ENCODE peak calls at places on chromosome 16, in nine cellular contexts. One of them, this sample, is unnamed. For H3K27me3, the result is how much of the 10 kb centered on the place peaks cover.

GRCh38 chr16:72203401-72203800 is 31.4 kb upstream of the PMFBP1 start:
- DNase-seq in Peyer's patch: no peak
- DNase-seq in ovary: no peak
- DNase-seq in CD8-positive, alpha-beta T cell: no peak
- DNase-seq in pancreas: peak
- DNase-seq in dorsolateral prefrontal cortex: no peak
- DNase-seq in tibial artery: peak
- DNase-seq in stomach: no peak
- DNase-seq in A673: peak
- DNase-seq in this sample: no peak

GRCh38 chr16:6674071-6674470 is 658.6 kb upstream of the RBFOX1 start:
- DNase-seq in stomach: no peak
- DNase-seq in dorsolateral prefrontal cortex: no peak
- DNase-seq in CD8-positive, alpha-beta T cell: no peak
- DNase-seq in tibial artery: no peak
- DNase-seq in A673: no peak
- DNase-seq in ovary: no peak
- DNase-seq in pancreas: no peak
- DNase-seq in Peyer's patch: no peak
- DNase-seq in this sample: no peak

GRCh38 chr16:23380501-23380951 is 72.5 kb downstream of the COG7 start:
- DNase-seq in Peyer's patch: no peak
- DNase-seq in dorsolateral prefrontal cortex: no peak
- DNase-seq in pancreas: no peak
- DNase-seq in stomach: no peak
- DNase-seq in tibial artery: no peak
- DNase-seq in ovary: no peak
- DNase-seq in A673: no peak
- DNase-seq in CD8-positive, alpha-beta T cell: no peak
- DNase-seq in this sample: no peak

GRCh38 chr16:4936181-4936990 is 562 bp downstream of the PPL start:
- DNase-seq in dorsolateral prefrontal cortex: no peak
- DNase-seq in pancreas: peak
- DNase-seq in ovary: peak
- DNase-seq in CD8-positive, alpha-beta T cell: no peak
- DNase-seq in A673: no peak
- DNase-seq in stomach: peak
- DNase-seq in Peyer's patch: peak
- DNase-seq in tibial artery: peak
- DNase-seq in this sample: no peak

GRCh38 chr16:81035975-81036750 is 521 bp downstream of the ATMIN start:
- DNase-seq in CD8-positive, alpha-beta T cell: peak
- DNase-seq in stomach: peak
- DNase-seq in A673: peak
- DNase-seq in ovary: peak
- DNase-seq in Peyer's patch: no peak
- DNase-seq in tibial artery: peak
- DNase-seq in pancreas: peak
- DNase-seq in dorsolateral prefrontal cortex: peak
- DNase-seq in this sample: no peak

GRCh38 chr16:12262454-12263180 is 286.1 kb downstream of the SNX29 start:
- DNase-seq in ovary: no peak
- DNase-seq in stomach: peak
- DNase-seq in tibial artery: no peak
- DNase-seq in pancreas: peak
- DNase-seq in Peyer's patch: peak
- DNase-seq in CD8-positive, alpha-beta T cell: no peak
- DNase-seq in dorsolateral prefrontal cortex: no peak
- DNase-seq in A673: no peak
- DNase-seq in this sample: peak

GRCh38 chr16:71883193-71883848 is 661 bp downstream of the ZNF821 start:
- DNase-seq in A673: peak
- DNase-seq in Peyer's patch: peak
- DNase-seq in dorsolateral prefrontal cortex: peak
- DNase-seq in tibial artery: peak
- DNase-seq in ovary: peak
- DNase-seq in pancreas: peak
- DNase-seq in CD8-positive, alpha-beta T cell: peak
- DNase-seq in stomach: no peak
- DNase-seq in this sample: no peak

GRCh38 chr16:85137323-85138072 is 25.2 kb upstream of the CIBAR2 start:
- DNase-seq in dorsolateral prefrontal cortex: peak
- DNase-seq in A673: no peak
- DNase-seq in ovary: peak
- DNase-seq in tibial artery: peak
- DNase-seq in stomach: peak
- DNase-seq in CD8-positive, alpha-beta T cell: no peak
- DNase-seq in Peyer's patch: peak
- DNase-seq in pancreas: peak
- DNase-seq in this sample: no peak

GRCh38 chr16:72084445-72084844 is 9.0 kb downstream of the TXNL4B start:
- DNase-seq in tibial artery: no peak
- DNase-seq in dorsolateral prefrontal cortex: no peak
- DNase-seq in CD8-positive, alpha-beta T cell: no peak
- DNase-seq in pancreas: no peak
- DNase-seq in A673: no peak
- DNase-seq in ovary: no peak
- DNase-seq in Peyer's patch: no peak
- DNase-seq in stomach: no peak
- DNase-seq in this sample: no peak

GRCh38 chr16:50670476-50670875 is 10.6 kb downstream of the SNX20 start:
- DNase-seq in A673: no peak
- DNase-seq in CD8-positive, alpha-beta T cell: no peak
- DNase-seq in pancreas: no peak
- DNase-seq in tibial artery: no peak
- DNase-seq in dorsolateral prefrontal cortex: no peak
- DNase-seq in Peyer's patch: no peak
- DNase-seq in ovary: no peak
- DNase-seq in stomach: no peak
- DNase-seq in this sample: no peak

GRCh38 chr16:85395207-85395912 is 217.8 kb upstream of the GSE1 start:
- DNase-seq in tibial artery: peak
- DNase-seq in stomach: peak
- DNase-seq in A673: peak
- DNase-seq in pancreas: peak
- DNase-seq in CD8-positive, alpha-beta T cell: no peak
- DNase-seq in dorsolateral prefrontal cortex: peak
- DNase-seq in ovary: peak
- DNase-seq in Peyer's patch: peak
- DNase-seq in this sample: peak

DNA sequence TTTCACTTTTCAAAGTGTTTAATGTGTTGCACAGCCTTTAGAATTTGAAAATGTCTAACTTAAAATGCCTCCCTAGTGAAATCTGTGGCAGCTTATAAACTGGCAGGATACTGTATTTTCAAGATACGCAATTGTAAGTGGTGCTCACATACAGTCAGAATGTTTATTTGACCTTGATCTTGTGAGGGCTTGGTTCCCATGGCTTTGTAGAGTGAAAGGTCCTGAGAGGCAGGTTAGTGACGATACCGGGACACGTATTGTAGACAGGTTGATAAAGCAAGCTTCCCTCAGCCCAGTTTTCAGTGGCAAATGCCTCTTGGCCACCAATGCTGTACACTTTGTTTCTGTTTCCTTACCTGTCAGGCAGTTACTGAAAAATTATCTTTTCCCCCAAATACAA is 426.6 kb downstream of the MAF start:
- DNase-seq in CD8-positive, alpha-beta T cell: no peak
- DNase-seq in A673: no peak
- DNase-seq in pancreas: no peak
- DNase-seq in tibial artery: no peak
- DNase-seq in ovary: no peak
- DNase-seq in Peyer's patch: no peak
- DNase-seq in stomach: no peak
- DNase-seq in dorsolateral prefrontal cortex: no peak
- DNase-seq in this sample: no peak
- H3K4me3 ChIP-seq in CD8-positive, alpha-beta T cell: no peak
- H3K4me3 ChIP-seq in A673: no peak
- H3K4me3 ChIP-seq in pancreas: no peak
- H3K4me3 ChIP-seq in tibial artery: no peak
- H3K4me3 ChIP-seq in ovary: no peak
- H3K4me3 ChIP-seq in Peyer's patch: no peak
- H3K4me3 ChIP-seq in stomach: no peak
- H3K4me3 ChIP-seq in dorsolateral prefrontal cortex: no peak
- H3K4me3 ChIP-seq in this sample: no peak

GRCh38 chr16:3532741-3533140 is 31.9 kb downstream of the CLUAP1 start:
- DNase-seq in CD8-positive, alpha-beta T cell: no peak
- DNase-seq in pancreas: no peak
- DNase-seq in ovary: no peak
- DNase-seq in Peyer's patch: no peak
- DNase-seq in dorsolateral prefrontal cortex: no peak
- DNase-seq in A673: no peak
- DNase-seq in stomach: no peak
- DNase-seq in tibial artery: no peak
- DNase-seq in this sample: no peak

GRCh38 chr16:3534126-3534525 is 33.3 kb downstream of the CLUAP1 start:
- DNase-seq in pancreas: no peak
- DNase-seq in stomach: no peak
- DNase-seq in dorsolateral prefrontal cortex: no peak
- DNase-seq in A673: no peak
- DNase-seq in Peyer's patch: no peak
- DNase-seq in tibial artery: no peak
- DNase-seq in ovary: no peak
- DNase-seq in CD8-positive, alpha-beta T cell: no peak
- DNase-seq in this sample: no peak

GRCh38 chr16:3538222-3538621 is 37.4 kb downstream of the CLUAP1 start:
- DNase-seq in CD8-positive, alpha-beta T cell: no peak
- DNase-seq in tibial artery: no peak
- DNase-seq in ovary: no peak
- DNase-seq in stomach: no peak
- DNase-seq in A673: no peak
- DNase-seq in pancreas: no peak
- DNase-seq in Peyer's patch: no peak
- DNase-seq in dorsolateral prefrontal cortex: no peak
- DNase-seq in this sample: no peak

GRCh38 chr16:3536851-3537250 is 36.0 kb downstream of the CLUAP1 start:
- DNase-seq in Peyer's patch: no peak
- DNase-seq in stomach: no peak
- DNase-seq in dorsolateral prefrontal cortex: no peak
- DNase-seq in CD8-positive, alpha-beta T cell: no peak
- DNase-seq in tibial artery: no peak
- DNase-seq in ovary: no peak
- DNase-seq in A673: no peak
- DNase-seq in pancreas: no peak
- DNase-seq in this sample: no peak

DNA sequence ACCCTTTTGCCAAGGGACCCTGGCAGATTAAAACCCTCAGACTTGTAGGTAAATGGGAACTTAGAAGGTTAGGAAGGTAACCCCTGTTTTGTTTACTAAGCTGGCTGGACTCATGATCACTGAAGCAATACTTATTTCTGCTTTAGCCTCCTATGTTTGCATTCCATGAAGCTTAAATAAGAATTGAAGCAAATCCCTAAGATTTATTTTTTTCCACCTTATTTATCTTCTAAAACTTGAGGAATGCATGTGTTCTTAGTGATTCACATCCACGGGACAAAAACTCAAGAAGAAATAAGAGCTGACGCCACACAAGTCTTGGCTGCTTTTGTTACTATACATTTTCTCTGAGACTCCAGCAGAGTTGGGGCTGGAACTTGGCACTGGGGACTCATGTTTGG is 35.5 kb downstream of the CLUAP1 start:
- DNase-seq in A673: no peak
- DNase-seq in pancreas: no peak
- DNase-seq in CD8-positive, alpha-beta T cell: no peak
- DNase-seq in Peyer's patch: no peak
- DNase-seq in dorsolateral prefrontal cortex: no peak
- DNase-seq in ovary: no peak
- DNase-seq in tibial artery: no peak
- DNase-seq in stomach: no peak
- DNase-seq in this sample: no peak
- TF ChIP-seq CTCF in A673: no peak
- TF ChIP-seq CTCF in pancreas: no peak
- TF ChIP-seq CTCF in CD8-positive, alpha-beta T cell: no peak
- TF ChIP-seq CTCF in Peyer's patch: no peak
- TF ChIP-seq CTCF in dorsolateral prefrontal cortex: no peak
- TF ChIP-seq CTCF in ovary: no peak
- TF ChIP-seq CTCF in tibial artery: no peak
- TF ChIP-seq CTCF in stomach: no peak
- TF ChIP-seq CTCF in this sample: no peak

DNA sequence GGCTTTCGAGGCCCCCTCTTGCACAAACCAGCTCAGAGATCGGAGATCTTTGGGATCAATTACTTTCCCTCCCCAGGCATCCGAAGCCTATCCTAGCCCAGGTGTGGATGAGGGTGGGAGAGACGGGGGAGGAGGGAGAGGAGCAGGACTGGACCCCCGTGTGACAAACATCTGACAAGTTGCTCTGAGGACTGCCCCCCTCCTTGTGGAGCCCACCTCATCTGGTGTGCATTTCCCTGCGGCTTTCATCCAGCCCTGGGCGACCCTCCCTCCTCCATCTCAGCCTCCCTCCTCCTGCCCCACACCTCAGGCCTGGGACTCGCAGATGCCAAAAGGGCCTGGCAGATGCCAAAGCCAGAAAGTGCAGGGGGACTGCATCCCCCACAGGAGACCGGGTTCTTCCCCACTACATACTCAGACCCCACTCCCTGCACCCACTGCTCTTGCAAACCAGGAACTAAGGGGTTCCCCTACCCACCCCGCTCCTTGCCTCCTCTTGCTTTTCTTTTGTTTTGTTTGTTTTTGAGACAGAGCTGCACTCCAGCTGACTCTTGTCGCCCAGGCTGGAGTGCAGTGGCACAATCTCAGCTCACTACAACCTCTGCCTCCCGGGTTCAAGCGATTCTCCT is 3.3 kb downstream of the HS3ST6 start:
- DNase-seq in CD8-positive, alpha-beta T cell: no peak
- DNase-seq in pancreas: no peak
- DNase-seq in dorsolateral prefrontal cortex: no peak
- DNase-seq in Peyer's patch: no peak
- DNase-seq in tibial artery: no peak
- DNase-seq in ovary: no peak
- DNase-seq in A673: no peak
- DNase-seq in stomach: no peak
- DNase-seq in this sample: no peak
- H3K27me3 ChIP-seq in CD8-positive, alpha-beta T cell: under half
- H3K27me3 ChIP-seq in pancreas: under half
- H3K27me3 ChIP-seq in dorsolateral prefrontal cortex: under half
- H3K27me3 ChIP-seq in Peyer's patch: under half
- H3K27me3 ChIP-seq in tibial artery: under half
- H3K27me3 ChIP-seq in ovary: under half
- H3K27me3 ChIP-seq in A673: under half
- H3K27me3 ChIP-seq in stomach: under half
- H3K27me3 ChIP-seq in this sample: half or more

DNA sequence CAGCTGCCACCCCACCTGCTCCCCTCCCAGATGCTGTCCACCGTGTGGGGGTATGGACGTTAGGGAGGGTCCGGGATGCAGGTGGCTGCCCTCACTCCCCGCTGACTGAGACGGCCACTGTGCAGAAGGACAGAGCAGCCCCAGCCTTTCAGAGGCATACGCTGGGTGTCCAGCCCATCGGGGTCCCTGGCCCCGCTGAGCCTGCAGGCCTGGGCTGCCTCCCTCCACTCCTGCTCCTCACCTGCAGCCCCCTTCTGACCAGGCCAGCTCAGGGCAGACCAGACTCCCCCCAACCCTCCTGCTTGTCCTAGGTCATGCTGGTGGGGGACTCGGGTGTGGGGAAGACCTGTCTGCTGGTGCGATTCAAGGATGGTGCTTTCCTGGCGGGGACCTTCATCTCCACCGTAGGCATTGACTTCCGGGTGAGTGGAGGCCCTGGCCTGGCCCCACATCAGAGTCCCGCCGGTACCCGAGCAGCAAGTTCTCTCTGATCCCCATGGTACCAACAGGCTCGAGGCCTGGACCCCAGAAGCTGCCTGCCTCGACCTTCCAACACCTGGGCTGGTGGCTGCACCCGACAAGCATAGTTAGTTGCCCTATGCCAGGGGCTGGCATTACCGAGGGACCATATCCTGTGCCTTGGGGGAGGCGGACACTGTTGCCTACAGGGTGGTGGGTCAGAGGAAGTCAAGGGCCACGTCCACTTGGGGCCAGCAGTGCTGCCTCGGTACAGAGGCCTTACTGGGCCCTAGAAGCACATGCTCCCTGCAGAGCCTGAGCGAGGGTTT is 1.4 kb downstream of the RAB26 start:
- DNase-seq in stomach: no peak
- DNase-seq in tibial artery: no peak
- DNase-seq in ovary: no peak
- DNase-seq in dorsolateral prefrontal cortex: no peak
- DNase-seq in Peyer's patch: no peak
- DNase-seq in A673: peak
- DNase-seq in CD8-positive, alpha-beta T cell: no peak
- DNase-seq in pancreas: no peak
- DNase-seq in this sample: no peak
- H3K4me3 ChIP-seq in stomach: peak
- H3K4me3 ChIP-seq in tibial artery: no peak
- H3K4me3 ChIP-seq in ovary: no peak
- H3K4me3 ChIP-seq in dorsolateral prefrontal cortex: peak
- H3K4me3 ChIP-seq in Peyer's patch: no peak
- H3K4me3 ChIP-seq in A673: peak
- H3K4me3 ChIP-seq in CD8-positive, alpha-beta T cell: no peak
- H3K4me3 ChIP-seq in pancreas: no peak
- H3K4me3 ChIP-seq in this sample: no peak

This sample was measured in kidney epithelial cell.